ENCODE peak calls at places on chromosomes 5 and 9, in four cellular contexts. One of them, this sample, is unnamed.
A peak's percentile ranks its signal among the peaks of the same experiment; 100 is the strongest.

GRCh38 chr5:177596775-177597238 is 3.1 kb upstream of the B4GALT7 start:
- DNase-seq in A549: no peak
- DNase-seq in SK-N-SH: no peak
- DNase-seq in IMR-90: no peak
- DNase-seq in this sample: no peak

GRCh38 chr5:175460126-175460525 is 16.1 kb upstream of the DRD1 start:
- DNase-seq in A549: no peak
- DNase-seq in IMR-90: peak; percentile 33
- DNase-seq in SK-N-SH: no peak
- DNase-seq in this sample: no peak

GRCh38 chr5:10595678-10596309 is 31.9 kb downstream of the ANKRD33B start:
- DNase-seq in IMR-90: peak; percentile 92
- DNase-seq in SK-N-SH: no peak
- DNase-seq in A549: peak; percentile 92
- DNase-seq in this sample: no peak

GRCh38 chr9:3385871-3386270 is 139.9 kb downstream of the RFX3 start:
- DNase-seq in IMR-90: no peak
- DNase-seq in A549: no peak
- DNase-seq in SK-N-SH: no peak
- DNase-seq in this sample: no peak

GRCh38 chr9:113879906-113880305 is 3.8 kb downstream of the ZNF618 start:
- DNase-seq in SK-N-SH: no peak
- DNase-seq in IMR-90: peak; percentile 89
- DNase-seq in A549: no peak
- DNase-seq in this sample: no peak

GRCh38 chr9:95268681-95269080 is 48.8 kb downstream of the FANCC start:
- DNase-seq in SK-N-SH: peak; percentile 77
- DNase-seq in A549: peak; percentile 21
- DNase-seq in IMR-90: peak; percentile 41
- DNase-seq in this sample: no peak

GRCh38 chr5:92962752-92963151 is 618.3 kb downstream of the NR2F1-AS1 start:
- DNase-seq in IMR-90: no peak
- DNase-seq in A549: no peak
- DNase-seq in SK-N-SH: peak; percentile 12
- DNase-seq in this sample: no peak

GRCh38 chr5:155822177-155822576 is 504.8 kb upstream of the SGCD start:
- DNase-seq in IMR-90: no peak
- DNase-seq in A549: no peak
- DNase-seq in SK-N-SH: peak; percentile 3
- DNase-seq in this sample: no peak

GRCh38 chr9:134909511-134910105 is 8.1 kb downstream of the FCN1 start:
- DNase-seq in A549: no peak
- DNase-seq in IMR-90: no peak
- DNase-seq in SK-N-SH: no peak
- DNase-seq in this sample: no peak

GRCh38 chr5:115787426-115787825 is 29.0 kb downstream of the CDO1 start:
- DNase-seq in A549: no peak
- DNase-seq in SK-N-SH: no peak
- DNase-seq in IMR-90: no peak
- DNase-seq in this sample: no peak

GRCh38 chr5:122972877-122973276 is 63.6 kb downstream of the PPIC start:
- DNase-seq in A549: no peak
- DNase-seq in SK-N-SH: no peak
- DNase-seq in IMR-90: peak; percentile 75
- DNase-seq in this sample: no peak

GRCh38 chr9:37102476-37102875 is 17.9 kb upstream of the ZCCHC7 start:
- DNase-seq in IMR-90: peak; percentile 5
- DNase-seq in A549: no peak
- DNase-seq in SK-N-SH: no peak
- DNase-seq in this sample: no peak

GRCh38 chr5:170278611-170279500 is 18.7 kb downstream of the LCP2 start:
- DNase-seq in SK-N-SH: no peak
- DNase-seq in IMR-90: no peak
- DNase-seq in A549: no peak
- DNase-seq in this sample: no peak

GRCh38 chr5:59042201-59042600 is 459.3 kb downstream of the RAB3C start:
- DNase-seq in A549: no peak
- DNase-seq in IMR-90: peak; percentile 63
- DNase-seq in SK-N-SH: no peak
- DNase-seq in this sample: no peak

GRCh38 chr9:132357764-132358163 is 3.0 kb upstream of the SETX start:
- DNase-seq in A549: no peak
- DNase-seq in SK-N-SH: no peak
- DNase-seq in IMR-90: no peak
- DNase-seq in this sample: no peak

GRCh38 chr5:40021007-40021406 is 596.2 kb upstream of the DAB2 start:
- DNase-seq in IMR-90: peak; percentile 2
- DNase-seq in SK-N-SH: no peak
- DNase-seq in A549: no peak
- DNase-seq in this sample: no peak

GRCh38 chr5:17248999-17249634 is 31.7 kb downstream of the BASP1 start:
- DNase-seq in A549: peak; percentile 95
- DNase-seq in SK-N-SH: no peak
- DNase-seq in IMR-90: peak; percentile 99
- DNase-seq in this sample: peak; percentile 10

GRCh38 chr5:78361226-78361993 is 993 bp downstream of the SCAMP1 start:
- DNase-seq in SK-N-SH: peak; percentile 48
- DNase-seq in IMR-90: peak; percentile 78
- DNase-seq in A549: peak; percentile 55
- DNase-seq in this sample: no peak

GRCh38 chr9:75149841-75150241 is 61.5 kb downstream of the OSTF1 start:
- DNase-seq in A549: no peak
- DNase-seq in SK-N-SH: no peak
- DNase-seq in IMR-90: no peak
- DNase-seq in this sample: no peak

GRCh38 chr5:40043916-40044315 is 619.1 kb upstream of the DAB2 start:
- DNase-seq in IMR-90: no peak
- DNase-seq in A549: no peak
- DNase-seq in SK-N-SH: no peak
- DNase-seq in this sample: no peak

GRCh38 chr9:129125478-129125877 is 14.3 kb downstream of the PTPA start:
- DNase-seq in A549: no peak
- DNase-seq in SK-N-SH: no peak
- DNase-seq in IMR-90: peak; percentile 91
- DNase-seq in this sample: no peak

GRCh38 chr9:82108474-82108873 is 119.9 kb downstream of the SPATA31D1 start:
- DNase-seq in IMR-90: no peak
- DNase-seq in A549: no peak
- DNase-seq in SK-N-SH: no peak
- DNase-seq in this sample: no peak

GRCh38 chr5:102481044-102481715 is 17.6 kb downstream of the SLCO6A1 start:
- DNase-seq in IMR-90: no peak
- DNase-seq in SK-N-SH: no peak
- DNase-seq in A549: no peak
- DNase-seq in this sample: no peak

GRCh38 chr9:70260606-70261005 is 1.8 kb downstream of the SMC5 start:
- DNase-seq in SK-N-SH: no peak
- DNase-seq in A549: no peak
- DNase-seq in IMR-90: no peak
- DNase-seq in this sample: no peak

GRCh38 chr5:157471709-157472108 is 11.7 kb downstream of the NIPAL4 start:
- DNase-seq in SK-N-SH: peak; percentile 51
- DNase-seq in IMR-90: peak; percentile 33
- DNase-seq in A549: peak; percentile 50
- DNase-seq in this sample: no peak

GRCh38 chr5:124245276-124245675 is 501.2 kb downstream of the ZNF608 start:
- DNase-seq in IMR-90: no peak
- DNase-seq in SK-N-SH: no peak
- DNase-seq in A549: no peak
- DNase-seq in this sample: no peak

GRCh38 chr5:32936329-32936728 is 225.2 kb downstream of the NPR3 start:
- DNase-seq in A549: no peak
- DNase-seq in IMR-90: no peak
- DNase-seq in SK-N-SH: no peak
- DNase-seq in this sample: no peak

GRCh38 chr9:121613009-121613766 is 38.2 kb upstream of the DAB2IP start:
- DNase-seq in IMR-90: no peak
- DNase-seq in A549: no peak
- DNase-seq in SK-N-SH: no peak
- DNase-seq in this sample: no peak
- TF ChIP-seq RAD21 in IMR-90: no peak
- TF ChIP-seq RAD21 in A549: no peak
- TF ChIP-seq RAD21 in SK-N-SH: no peak
- TF ChIP-seq RAD21 in this sample: no peak

GRCh38 chr5:133746834-133747233 is 134.5 kb upstream of the FSTL4 start:
- DNase-seq in SK-N-SH: peak; percentile 41
- DNase-seq in IMR-90: no peak
- DNase-seq in A549: peak; percentile 41
- DNase-seq in this sample: no peak
- TF ChIP-seq RAD21 in SK-N-SH: no peak
- TF ChIP-seq RAD21 in IMR-90: no peak
- TF ChIP-seq RAD21 in A549: no peak
- TF ChIP-seq RAD21 in this sample: no peak

GRCh38 chr9:136423432-136424146 is 13.1 kb downstream of the PMPCA start:
- DNase-seq in A549: no peak
- DNase-seq in IMR-90: no peak
- DNase-seq in SK-N-SH: no peak
- DNase-seq in this sample: no peak

GRCh38 chr9:136426787-136427186 is 12.9 kb downstream of the INPP5E start:
- DNase-seq in IMR-90: no peak
- DNase-seq in SK-N-SH: no peak
- DNase-seq in A549: no peak
- DNase-seq in this sample: no peak

GRCh38 chr9:136421791-136422190 is 11.3 kb downstream of the PMPCA start:
- DNase-seq in IMR-90: no peak
- DNase-seq in A549: no peak
- DNase-seq in SK-N-SH: no peak
- DNase-seq in this sample: no peak

GRCh38 chr9:136422876-136423275 is 12.4 kb downstream of the PMPCA start:
- DNase-seq in IMR-90: no peak
- DNase-seq in SK-N-SH: no peak
- DNase-seq in A549: no peak
- DNase-seq in this sample: no peak

DNA sequence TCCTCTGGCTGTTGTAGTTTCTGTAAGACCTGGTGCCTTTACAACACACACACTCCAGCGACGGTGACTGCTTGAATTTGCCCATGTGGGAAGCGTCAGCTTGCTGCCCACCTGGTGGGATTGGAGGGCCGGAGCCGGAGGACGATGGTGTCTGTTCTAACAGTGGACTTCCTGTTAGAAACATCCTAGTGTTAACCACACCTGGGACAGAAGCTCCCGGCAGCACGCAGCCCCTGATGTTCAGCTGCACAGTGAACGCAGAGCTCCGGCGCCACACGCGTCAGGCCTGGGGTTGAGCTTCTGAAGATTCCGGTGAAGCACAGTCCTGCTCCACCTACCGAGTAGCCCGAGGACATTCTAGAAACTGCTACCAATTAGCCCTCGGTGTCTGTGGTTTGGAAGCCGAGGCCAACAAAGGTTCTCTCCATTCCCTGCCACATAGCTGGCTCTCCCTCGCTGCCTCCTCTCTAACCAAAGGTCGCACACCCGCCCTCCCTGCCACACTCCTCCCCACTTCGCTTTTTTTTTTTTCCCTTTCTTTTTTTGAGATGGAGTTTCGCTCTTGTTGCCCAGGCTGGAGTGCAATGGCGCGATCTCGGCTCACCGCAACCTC is 14.4 kb downstream of the PMPCA start:
- DNase-seq in A549: no peak
- DNase-seq in IMR-90: no peak
- DNase-seq in SK-N-SH: no peak
- DNase-seq in this sample: no peak
- TF ChIP-seq RAD21 in A549: no peak
- TF ChIP-seq RAD21 in IMR-90: no peak
- TF ChIP-seq RAD21 in SK-N-SH: no peak
- TF ChIP-seq RAD21 in this sample: no peak

GRCh38 chr5:150573867-150574817 is 66.2 kb downstream of the NDST1 start:
- DNase-seq in SK-N-SH: peak; percentile 59
- DNase-seq in IMR-90: no peak
- DNase-seq in A549: peak; percentile 31
- DNase-seq in this sample: no peak
- TF ChIP-seq RAD21 in SK-N-SH: no peak
- TF ChIP-seq RAD21 in IMR-90: no peak
- TF ChIP-seq RAD21 in A549: no peak
- TF ChIP-seq RAD21 in this sample: no peak

DNA sequence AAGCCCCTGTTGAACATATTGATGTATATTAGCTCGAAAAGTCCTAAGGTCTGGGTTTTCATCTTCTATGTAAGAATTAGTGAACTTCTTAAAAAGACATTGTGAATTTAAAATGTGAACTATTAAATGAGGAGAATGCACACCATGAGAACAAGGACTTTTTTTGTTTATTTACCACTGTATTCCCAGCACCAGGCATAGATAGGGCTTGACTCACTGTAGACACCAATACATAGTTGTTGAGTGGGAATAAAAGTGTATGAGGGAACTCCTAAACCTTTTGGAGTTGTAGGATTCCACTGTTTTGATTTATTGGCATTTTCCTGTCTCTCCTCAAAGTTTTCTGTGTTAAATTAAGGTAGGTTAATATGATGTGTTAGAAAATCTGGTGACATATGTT is 40.3 kb downstream of the NNT start:
- DNase-seq in IMR-90: peak; percentile 62
- DNase-seq in SK-N-SH: no peak
- DNase-seq in A549: no peak
- DNase-seq in this sample: no peak
- TF ChIP-seq RAD21 in IMR-90: no peak
- TF ChIP-seq RAD21 in SK-N-SH: no peak
- TF ChIP-seq RAD21 in A549: no peak
- TF ChIP-seq RAD21 in this sample: no peak

This sample was measured in H1.